ENCODE peak calls at places on chromosomes 11 and 22, in four cellular contexts. One of them, this sample, is unnamed.
A peak's percentile ranks its signal among the peaks of the same experiment; 100 is the strongest.

GRCh38 chr11:62054484-62055121 is 69.2 kb upstream of the INCENP start:
- DNase-seq in M059J: peak; percentile 72
- DNase-seq in heart right ventricle: no peak
- DNase-seq in fibroblast of pulmonary artery: peak; percentile 56
- DNase-seq in this sample: peak; percentile 34

GRCh38 chr11:76810151-76810853 is 27.1 kb downstream of the TSKU start:
- DNase-seq in M059J: peak; percentile 66
- DNase-seq in heart right ventricle: peak; percentile 64
- DNase-seq in fibroblast of pulmonary artery: peak; percentile 59
- DNase-seq in this sample: no peak

GRCh38 chr11:119676461-119677020 is 52.5 kb downstream of the NECTIN1 start:
- DNase-seq in M059J: peak; percentile 83
- DNase-seq in heart right ventricle: no peak
- DNase-seq in fibroblast of pulmonary artery: peak; percentile 48
- DNase-seq in this sample: peak; percentile 57

GRCh38 chr11:1341928-1342524 is 32.6 kb upstream of the TOLLIP start:
- DNase-seq in M059J: peak; percentile 21
- DNase-seq in heart right ventricle: peak; percentile 32
- DNase-seq in fibroblast of pulmonary artery: peak; percentile 72
- DNase-seq in this sample: peak; percentile 64

GRCh38 chr11:45518096-45518852 is 147.1 kb downstream of the CHST1 start:
- DNase-seq in M059J: no peak
- DNase-seq in heart right ventricle: no peak
- DNase-seq in fibroblast of pulmonary artery: no peak
- DNase-seq in this sample: no peak

GRCh38 chr11:57357827-57358226 is 19.7 kb downstream of the P2RX3 start:
- DNase-seq in M059J: no peak
- DNase-seq in heart right ventricle: no peak
- DNase-seq in fibroblast of pulmonary artery: peak; percentile 5
- DNase-seq in this sample: peak; percentile 54

GRCh38 chr11:70477607-70478006 is 79.3 kb downstream of the CTTN start:
- DNase-seq in M059J: peak; percentile 22
- DNase-seq in heart right ventricle: peak; percentile 33
- DNase-seq in fibroblast of pulmonary artery: no peak
- DNase-seq in this sample: no peak

GRCh38 chr22:30282616-30283046 is 6.7 kb downstream of the CASTOR1 start:
- DNase-seq in M059J: no peak
- DNase-seq in heart right ventricle: no peak
- DNase-seq in fibroblast of pulmonary artery: no peak
- DNase-seq in this sample: no peak

GRCh38 chr22:45867118-45867905 is 109.7 kb downstream of the WNT7B start:
- DNase-seq in M059J: no peak
- DNase-seq in heart right ventricle: no peak
- DNase-seq in fibroblast of pulmonary artery: peak; percentile 29
- DNase-seq in this sample: no peak

GRCh38 chr22:43293661-43294392 is 49.3 kb downstream of the SCUBE1 start:
- DNase-seq in M059J: peak; percentile 95
- DNase-seq in heart right ventricle: no peak
- DNase-seq in fibroblast of pulmonary artery: peak; percentile 38
- DNase-seq in this sample: peak; percentile 60

GRCh38 chr22:36367479-36367878 is 20.3 kb downstream of the MYH9 start:
- DNase-seq in M059J: peak; percentile 49
- DNase-seq in heart right ventricle: no peak
- DNase-seq in fibroblast of pulmonary artery: no peak
- DNase-seq in this sample: no peak

GRCh38 chr22:18113680-18114394 is 3.2 kb downstream of the TUBA8 start:
- DNase-seq in M059J: no peak
- DNase-seq in heart right ventricle: no peak
- DNase-seq in fibroblast of pulmonary artery: no peak
- DNase-seq in this sample: no peak

GRCh38 chr11:10669258-10670033 is 24.1 kb downstream of the IRAG1 start:
- DNase-seq in M059J: peak; percentile 97
- DNase-seq in heart right ventricle: no peak
- DNase-seq in fibroblast of pulmonary artery: no peak
- DNase-seq in this sample: peak; percentile 76

GRCh38 chr11:30432177-30432576 is 109.3 kb downstream of the ARL14EP start:
- DNase-seq in M059J: no peak
- DNase-seq in heart right ventricle: no peak
- DNase-seq in fibroblast of pulmonary artery: no peak
- DNase-seq in this sample: no peak

GRCh38 chr11:2521081-2521480 is 76.3 kb downstream of the KCNQ1 start:
- DNase-seq in M059J: no peak
- DNase-seq in heart right ventricle: no peak
- DNase-seq in fibroblast of pulmonary artery: no peak
- DNase-seq in this sample: no peak

GRCh38 chr11:67268036-67268683 is 1.9 kb downstream of the GRK2 start:
- DNase-seq in M059J: no peak
- DNase-seq in heart right ventricle: no peak
- DNase-seq in fibroblast of pulmonary artery: no peak
- DNase-seq in this sample: no peak

GRCh38 chr11:71466358-71466757 is 13.4 kb downstream of the NADSYN1 start:
- DNase-seq in M059J: no peak
- DNase-seq in heart right ventricle: no peak
- DNase-seq in fibroblast of pulmonary artery: no peak
- DNase-seq in this sample: no peak

GRCh38 chr22:23163665-23164064 is 16.6 kb upstream of the BCR start:
- DNase-seq in M059J: peak; percentile 27
- DNase-seq in heart right ventricle: no peak
- DNase-seq in fibroblast of pulmonary artery: no peak
- DNase-seq in this sample: no peak

GRCh38 chr11:115678942-115679341 is 174.7 kb upstream of the CADM1 start:
- DNase-seq in M059J: peak; percentile 27
- DNase-seq in heart right ventricle: peak; percentile 25
- DNase-seq in fibroblast of pulmonary artery: no peak
- DNase-seq in this sample: no peak

GRCh38 chr22:40603088-40603605 is 33.4 kb downstream of the MRTFA start:
- DNase-seq in M059J: peak; percentile 73
- DNase-seq in heart right ventricle: no peak
- DNase-seq in fibroblast of pulmonary artery: peak; percentile 63
- DNase-seq in this sample: peak; percentile 78

GRCh38 chr22:20093437-20093836 is 13.4 kb downstream of the DGCR8 start:
- DNase-seq in M059J: no peak
- DNase-seq in heart right ventricle: peak; percentile 77
- DNase-seq in fibroblast of pulmonary artery: no peak
- DNase-seq in this sample: no peak

GRCh38 chr11:120871924-120872323 is 152.0 kb upstream of the TBCEL start:
- DNase-seq in M059J: no peak
- DNase-seq in heart right ventricle: no peak
- DNase-seq in fibroblast of pulmonary artery: no peak
- DNase-seq in this sample: no peak

GRCh38 chr22:21921184-21921721 is 31.4 kb downstream of the PPM1F start:
- DNase-seq in M059J: no peak
- DNase-seq in heart right ventricle: no peak
- DNase-seq in fibroblast of pulmonary artery: no peak
- DNase-seq in this sample: no peak

GRCh38 chr22:45112136-45112879 is 51.4 kb upstream of the NUP50 start:
- DNase-seq in M059J: peak; percentile 67
- DNase-seq in heart right ventricle: no peak
- DNase-seq in fibroblast of pulmonary artery: peak; percentile 22
- DNase-seq in this sample: peak; percentile 84